ENCODE peak calls at places on chromosomes 5 and 9, in nine cellular contexts. Q is stomach; G is RWPE1; Z is GM23338; V is A549; C is caudate nucleus; I is CD4-positive, CD25-positive, alpha-beta regulatory T cell; B is fibroblast of lung; M is uterus. P is an unnamed sample.
A peak's percentile ranks its signal among the peaks of the same experiment; 100 is the strongest.

GRCh38 chr5:98839469-98840383 is 66.3 kb downstream of the RGMB start:
- DNase-seq in Q (no peak), G (no peak), Z (peak; percentile 48), V (no peak), C (no peak), I (peak; percentile 22), B (peak; percentile 20), M (no peak), P (no peak)

GRCh38 chr5:1294839-1295649 is at the start of gene TERT:
- DNase-seq in Q (peak; percentile 57), G (no peak), Z (peak; percentile 83), V (peak; percentile 48), C (no peak), I (peak; percentile 73), B (no peak), M (no peak), P (no peak)

GRCh38 chr5:178249191-178249989 is 16.8 kb upstream of the PHYKPL start:
- DNase-seq in Q (no peak), G (peak; percentile 58), Z (no peak), V (no peak), C (no peak), I (peak; percentile 32), B (peak; percentile 46), M (no peak), P (peak; percentile 41)

GRCh38 chr5:59793000-59793399 is 100.5 kb downstream of the PDE4D start:
- DNase-seq in Q (no peak), G (peak; percentile 91), Z (no peak), V (peak; percentile 87), C (no peak), I (no peak), B (peak; percentile 97), M (peak; percentile 60), P (no peak)

GRCh38 chr9:77848897-77849296 is 182.7 kb downstream of the GNAQ start:
- DNase-seq in Q (no peak), G (peak; percentile 86), Z (no peak), V (peak; percentile 47), C (no peak), I (no peak), B (peak; percentile 92), M (peak; percentile 89), P (peak; percentile 23)

GRCh38 chr5:179699640-179700298 is 1.0 kb downstream of the CANX start:
- DNase-seq in Q (no peak), G (peak; percentile 55), Z (peak; percentile 17), V (peak; percentile 52), C (no peak), I (peak; percentile 51), B (peak; percentile 37), M (no peak), P (no peak)

GRCh38 chr9:109329274-109330258 is 8.7 kb upstream of the EPB41L4B start:
- DNase-seq in Q (peak; percentile 88), G (peak; percentile 97), Z (peak; percentile 38), V (no peak), C (no peak), I (no peak), B (peak; percentile 83), M (no peak), P (peak; percentile 33)

GRCh38 chr5:137470111-137470920 is 28.8 kb downstream of the SPOCK1 start:
- DNase-seq in Q (no peak), G (peak; percentile 95), Z (no peak), V (peak; percentile 70), C (no peak), I (no peak), B (peak; percentile 99), M (peak; percentile 26), P (no peak)

GRCh38 chr9:18893051-18893450 is 140.0 kb downstream of the SAXO1 start:
- DNase-seq in Q (no peak), G (no peak), Z (no peak), V (no peak), C (no peak), I (no peak), B (no peak), M (no peak), P (no peak)

GRCh38 chr5:68246802-68247201 is 31.2 kb downstream of the PIK3R1 start:
- DNase-seq in Q (no peak), G (no peak), Z (peak; percentile 63), V (no peak), C (no peak), I (peak; percentile 24), B (no peak), M (no peak), P (no peak)

GRCh38 chr5:151700816-151701215 is 14.1 kb upstream of the SPARC start:
- DNase-seq in Q (no peak), G (no peak), Z (no peak), V (no peak), C (no peak), I (no peak), B (no peak), M (no peak), P (no peak)

GRCh38 chr5:32790411-32790951 is 79.4 kb downstream of the NPR3 start:
- DNase-seq in Q (no peak), G (no peak), Z (no peak), V (no peak), C (no peak), I (no peak), B (peak; percentile 91), M (no peak), P (no peak)

GRCh38 chr5:96780626-96781025 is 27.1 kb downstream of the ERAP1 start:
- DNase-seq in Q (no peak), G (peak; percentile 28), Z (no peak), V (no peak), C (no peak), I (no peak), B (peak; percentile 62), M (no peak), P (no peak)
- H3K27ac ChIP-seq in Q (peak overlapping the region; percentile 34), G (no peak overlapping the region), Z (no peak overlapping the region), V (peak overlapping the region; percentile 19), C (no peak overlapping the region), I (no peak overlapping the region), B (peak overlapping the region; percentile 22), M (peak overlapping the region; percentile 55), P (no peak overlapping the region)

DNA sequence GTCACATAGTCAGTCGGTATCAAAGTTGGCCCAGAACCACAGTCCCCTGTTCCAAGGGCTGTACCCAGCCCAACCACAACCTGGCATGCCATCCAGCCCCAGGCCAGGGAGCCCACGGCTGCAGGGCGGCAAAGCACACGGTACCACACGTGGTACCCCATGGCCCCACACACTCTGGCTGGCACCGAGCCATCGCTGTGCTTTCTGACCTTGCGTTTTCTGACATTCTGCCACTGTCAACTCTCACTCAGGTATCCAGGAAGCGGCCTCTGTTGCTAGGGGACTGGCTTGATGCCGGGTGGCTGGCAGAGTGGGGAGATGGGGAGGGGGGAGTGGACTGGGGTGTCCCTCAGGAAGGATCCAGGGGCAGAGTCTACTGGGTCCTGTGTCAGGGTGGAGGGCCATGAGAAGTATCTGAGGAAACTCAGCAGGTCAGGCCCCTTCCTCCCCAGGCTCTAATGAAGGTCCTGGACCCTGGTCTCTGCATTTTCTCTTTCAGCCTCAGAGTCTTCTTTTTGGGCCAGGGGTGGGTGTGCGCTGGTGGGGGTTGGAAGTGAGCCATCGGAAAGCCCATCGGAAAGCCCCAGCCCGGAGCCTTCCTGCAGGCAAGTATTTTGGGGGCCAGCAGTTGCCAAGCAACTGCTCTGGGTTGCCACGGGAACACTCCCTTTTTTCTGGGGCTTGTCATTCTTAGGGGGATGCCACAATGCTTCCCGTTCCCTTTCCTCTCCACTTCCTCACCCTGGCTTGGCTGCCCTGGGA is 21.0 kb upstream of the RALGDS start:
- DNase-seq in Q (peak; percentile 88), G (no peak), Z (no peak), V (no peak), C (no peak), I (peak; percentile 85), B (no peak), M (peak; percentile 55), P (peak; percentile 67)
- H3K27ac ChIP-seq in Q (peak overlapping the region; percentile 60), G (peak overlapping the region; percentile 37), Z (no peak overlapping the region), V (no peak overlapping the region), C (peak overlapping the region; percentile 88), I (peak overlapping the region; percentile 98), B (no peak overlapping the region), M (no peak overlapping the region), P (no peak overlapping the region)

DNA sequence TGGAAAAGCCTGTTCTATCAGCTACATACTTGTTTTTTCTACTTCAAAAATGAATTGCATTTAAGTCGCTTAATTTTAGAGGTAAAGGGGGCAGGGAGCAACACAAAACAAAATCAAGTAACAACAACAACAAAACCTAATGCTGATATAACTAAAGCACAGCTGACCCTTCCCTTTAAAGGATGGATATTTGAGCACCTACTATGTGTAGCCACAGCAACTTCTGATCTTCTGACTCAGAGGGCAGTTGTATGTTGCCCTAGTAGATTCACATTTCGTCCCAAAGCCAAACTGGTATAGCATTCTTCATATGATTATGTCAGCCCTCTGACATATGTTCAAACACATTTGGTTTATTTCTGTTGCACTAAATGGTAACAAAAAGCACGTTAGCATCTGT is 6.8 kb downstream of the DAB2 start:
- DNase-seq in Q (no peak), G (no peak), Z (no peak), V (no peak), C (no peak), I (no peak), B (no peak), M (no peak), P (no peak)
- H3K27ac ChIP-seq in Q (no peak overlapping the region), G (no peak overlapping the region), Z (no peak overlapping the region), V (no peak overlapping the region), C (no peak overlapping the region), I (no peak overlapping the region), B (no peak overlapping the region), M (no peak overlapping the region), P (no peak overlapping the region)

DNA sequence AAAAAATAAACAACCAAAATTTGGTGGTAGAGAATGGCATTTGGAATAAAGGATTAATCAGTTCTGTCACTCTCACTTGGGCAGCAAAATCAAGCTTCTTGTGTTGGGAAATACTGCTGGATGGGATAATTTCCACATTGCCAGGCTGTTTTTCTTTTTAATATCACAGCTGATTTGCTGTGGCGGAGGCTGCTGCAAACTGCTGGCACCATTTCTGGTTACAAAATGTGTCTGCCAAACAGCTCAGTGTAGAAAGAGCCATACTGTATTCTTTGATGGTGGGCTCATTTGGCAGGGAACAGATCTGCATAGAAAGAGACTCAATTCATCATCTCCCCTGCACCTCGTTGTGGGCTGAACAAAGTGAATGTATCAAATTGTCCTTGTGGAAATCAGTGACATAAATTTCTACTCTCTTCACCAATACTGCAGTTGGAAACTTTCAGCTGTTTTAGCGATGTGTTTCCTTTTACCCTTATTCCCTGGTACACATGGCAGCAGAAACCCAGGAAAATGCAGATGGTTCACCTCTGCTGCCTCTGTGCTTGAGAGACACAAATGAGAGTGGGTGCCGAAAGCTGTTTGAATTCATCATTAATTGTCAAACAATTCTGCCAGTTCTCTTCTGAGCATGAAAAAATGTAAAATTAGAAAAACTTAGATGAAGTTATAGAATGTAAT is 74.8 kb downstream of the HMHB1 start:
- DNase-seq in Q (no peak), G (no peak), Z (no peak), V (no peak), C (no peak), I (no peak), B (peak; percentile 25), M (no peak), P (no peak)
- H3K27ac ChIP-seq in Q (no peak overlapping the region), G (no peak overlapping the region), Z (no peak overlapping the region), V (no peak overlapping the region), C (no peak overlapping the region), I (no peak overlapping the region), B (peak overlapping the region; percentile 59), M (no peak overlapping the region), P (peak overlapping the region; percentile 32)

GRCh38 chr9:22124263-22125011 is 115.3 kb upstream of the CDKN2B start:
- DNase-seq in Q (peak; percentile 33), G (no peak), Z (no peak), V (peak; percentile 14), C (no peak), I (no peak), B (peak; percentile 93), M (no peak), P (no peak)
- H3K27ac ChIP-seq in Q (no peak overlapping the region), G (no peak overlapping the region), Z (no peak overlapping the region), V (peak overlapping the region; percentile 29), C (no peak overlapping the region), I (no peak overlapping the region), B (no peak overlapping the region), M (no peak overlapping the region), P (no peak overlapping the region)